ENCODE peak calls at places on chromosomes 13 and 19, in four cellular contexts. F is EL; V is activated CD4-positive, alpha-beta T cell treated with anti-CD3 and anti-CD28 coated beads for 4 hours; A is AG08395. H is an unnamed sample.
A peak's percentile ranks its signal among the peaks of the same experiment; 100 is the strongest.

GRCh38 chr13:98147521-98147920 is 4.6 kb downstream of the FARP1 start:
- DNase-seq in V (no peak), A (no peak), F (peak; percentile 23), H (no peak)

GRCh38 chr13:99308481-99309087 is 1.4 kb upstream of the GPR183 start:
- DNase-seq in A (peak; percentile 45), F (peak; percentile 71), V (no peak), H (no peak)

GRCh38 chr13:31105020-31105800 is 56.5 kb downstream of the HSPH1 start:
- DNase-seq in A (peak; percentile 21), F (no peak), V (no peak), H (no peak)

GRCh38 chr19:10501971-10502523 is 1.1 kb downstream of the KEAP1 start:
- DNase-seq in A (peak; percentile 78), F (peak; percentile 68), V (peak; percentile 47), H (peak; percentile 80)

GRCh38 chr13:82657471-82657870 is 1224.8 kb downstream of the SLITRK1 start:
- DNase-seq in F (no peak), V (no peak), A (no peak), H (no peak)

GRCh38 chr13:80217614-80218456 is 123.1 kb downstream of the SPRY2 start:
- DNase-seq in V (no peak), F (no peak), A (no peak), H (no peak)

GRCh38 chr19:17616961-17617806 is 61.7 kb downstream of the COLGALT1 start:
- DNase-seq in A (no peak), F (peak; percentile 24), V (no peak), H (no peak)

GRCh38 chr13:57682128-57682716 is 50.7 kb downstream of the PCDH17 start:
- DNase-seq in F (no peak), A (no peak), V (no peak), H (no peak)

GRCh38 chr13:29140277-29140676 is 320.1 kb downstream of the MTUS2 start:
- DNase-seq in V (no peak), A (no peak), F (peak; percentile 90), H (no peak)

GRCh38 chr19:6481541-6482342 is at the start of gene DENND1C:
- DNase-seq in V (peak; percentile 68), A (no peak), F (no peak), H (no peak)

GRCh38 chr13:111388851-111389500 is 68.5 kb downstream of the TEX29 start:
- DNase-seq in V (no peak), F (no peak), A (no peak), H (no peak)

GRCh38 chr13:34161829-34162544 is 344.0 kb downstream of the RFC3 start:
- DNase-seq in A (peak; percentile 75), V (no peak), F (peak; percentile 29), H (no peak)

GRCh38 chr19:29677001-29677781 is 11.9 kb downstream of the PLEKHF1 start:
- DNase-seq in V (no peak), F (no peak), A (no peak), H (no peak)

GRCh38 chr19:35495107-35496064 is 5.1 kb upstream of the KRTDAP start:
- DNase-seq in V (peak; percentile 92), A (peak; percentile 91), F (peak; percentile 60), H (peak; percentile 45)

GRCh38 chr19:53004242-53004641 is 9.5 kb upstream of the ERVV-1 start:
- DNase-seq in A (no peak), V (no peak), F (no peak), H (no peak)

GRCh38 chr19:41993612-41994483 is at the start of gene ATP1A3:
- DNase-seq in A (peak; percentile 90), F (peak; percentile 60), V (peak; percentile 52), H (peak; percentile 70)

GRCh38 chr13:49502954-49503353 is 7.2 kb downstream of the PHF11 start:
- DNase-seq in A (peak; percentile 48), F (peak; percentile 43), V (no peak), H (no peak)

GRCh38 chr13:101452519-101453485 is at the start of gene ITGBL1:
- DNase-seq in A (peak; percentile 52), V (no peak), F (peak; percentile 59), H (no peak)

GRCh38 chr13:37406031-37406430 is 192.5 kb downstream of the POSTN start:
- DNase-seq in V (no peak), A (no peak), F (no peak), H (no peak)

GRCh38 chr13:20714563-20715339 is 11.3 kb downstream of the IL17D start:
- DNase-seq in A (peak; percentile 83), V (no peak), F (peak; percentile 31), H (no peak)

GRCh38 chr13:80399340-80400163 is 58.6 kb upstream of the SPRY2 start:
- DNase-seq in F (no peak), A (no peak), V (no peak), H (no peak)

GRCh38 chr13:60398438-60398891 is 1.4 kb downstream of the TDRD3 start:
- DNase-seq in A (no peak), F (no peak), V (no peak), H (no peak)

GRCh38 chr19:49801966-49802661 is 11.0 kb downstream of the FUZ start:
- DNase-seq in A (peak; percentile 92), V (no peak), F (peak; percentile 38), H (peak; percentile 77)

GRCh38 chr13:90968510-90968909 is 379.0 kb upstream of the MIR17HG start:
- DNase-seq in F (no peak), V (no peak), A (no peak), H (peak; percentile 2)

GRCh38 chr13:101631403-101631802 is 178.9 kb downstream of the ITGBL1 start:
- DNase-seq in A (no peak), F (no peak), V (no peak), H (no peak)

H was measured in NCI-H1105 treated with DMSO at 0.1 percent for 48 hours.